ENCODE peak calls at places on chromosomes 5 and 9, in five cellular contexts. One of them, this sample, is unnamed.

GRCh38 chr5:76715484-76715733 is 517 bp upstream of the F2R start:
- DNase-seq in stimulated activated CD8-positive, alpha-beta memory T cell treated with anti-CD3 and anti-CD28 coated beads, Interleukin-2, amount 100 ng/mL, for 1 hour: no peak
- DNase-seq in globus pallidus: no peak
- DNase-seq in astrocyte of the spinal cord: no peak
- DNase-seq in psoas muscle: no peak
- DNase-seq in this sample: no peak

GRCh38 chr5:73370620-73371583 is 77.7 kb downstream of the FOXD1 start:
- DNase-seq in stimulated activated CD8-positive, alpha-beta memory T cell treated with anti-CD3 and anti-CD28 coated beads, Interleukin-2, amount 100 ng/mL, for 1 hour: no peak
- DNase-seq in globus pallidus: no peak
- DNase-seq in astrocyte of the spinal cord: peak; percentile 93
- DNase-seq in psoas muscle: no peak
- DNase-seq in this sample: no peak

GRCh38 chr9:130478731-130479575 is 34.2 kb downstream of the ASS1 start:
- DNase-seq in astrocyte of the spinal cord: no peak
- DNase-seq in psoas muscle: no peak
- DNase-seq in globus pallidus: no peak
- DNase-seq in stimulated activated CD8-positive, alpha-beta memory T cell treated with anti-CD3 and anti-CD28 coated beads, Interleukin-2, amount 100 ng/mL, for 1 hour: no peak
- DNase-seq in this sample: no peak

GRCh38 chr5:72231989-72232703 is 87.9 kb downstream of the MRPS27 start:
- DNase-seq in astrocyte of the spinal cord: peak; percentile 73
- DNase-seq in psoas muscle: no peak
- DNase-seq in globus pallidus: no peak
- DNase-seq in stimulated activated CD8-positive, alpha-beta memory T cell treated with anti-CD3 and anti-CD28 coated beads, Interleukin-2, amount 100 ng/mL, for 1 hour: no peak
- DNase-seq in this sample: no peak

GRCh38 chr5:125232779-125233230 is 486.4 kb upstream of the ZNF608 start:
- DNase-seq in astrocyte of the spinal cord: peak; percentile 85
- DNase-seq in stimulated activated CD8-positive, alpha-beta memory T cell treated with anti-CD3 and anti-CD28 coated beads, Interleukin-2, amount 100 ng/mL, for 1 hour: no peak
- DNase-seq in globus pallidus: no peak
- DNase-seq in psoas muscle: no peak
- DNase-seq in this sample: no peak

GRCh38 chr9:75891277-75892167 is 1.0 kb downstream of the PCSK5 start:
- DNase-seq in astrocyte of the spinal cord: peak; percentile 55
- DNase-seq in globus pallidus: peak; percentile 35
- DNase-seq in psoas muscle: peak; percentile 57
- DNase-seq in stimulated activated CD8-positive, alpha-beta memory T cell treated with anti-CD3 and anti-CD28 coated beads, Interleukin-2, amount 100 ng/mL, for 1 hour: no peak
- DNase-seq in this sample: peak; percentile 47

GRCh38 chr9:85258823-85259370 is 482.9 kb downstream of the AGTPBP1 start:
- DNase-seq in astrocyte of the spinal cord: peak; percentile 78
- DNase-seq in globus pallidus: peak; percentile 87
- DNase-seq in stimulated activated CD8-positive, alpha-beta memory T cell treated with anti-CD3 and anti-CD28 coated beads, Interleukin-2, amount 100 ng/mL, for 1 hour: no peak
- DNase-seq in psoas muscle: peak; percentile 60
- DNase-seq in this sample: no peak

GRCh38 chr9:78261403-78262001 is 25.6 kb downstream of the CEP78 start:
- DNase-seq in astrocyte of the spinal cord: peak; percentile 46
- DNase-seq in psoas muscle: no peak
- DNase-seq in globus pallidus: peak; percentile 40
- DNase-seq in stimulated activated CD8-positive, alpha-beta memory T cell treated with anti-CD3 and anti-CD28 coated beads, Interleukin-2, amount 100 ng/mL, for 1 hour: no peak
- DNase-seq in this sample: no peak

GRCh38 chr5:59038169-59039002 is 455.5 kb downstream of the RAB3C start:
- DNase-seq in stimulated activated CD8-positive, alpha-beta memory T cell treated with anti-CD3 and anti-CD28 coated beads, Interleukin-2, amount 100 ng/mL, for 1 hour: no peak
- DNase-seq in astrocyte of the spinal cord: peak; percentile 27
- DNase-seq in psoas muscle: no peak
- DNase-seq in globus pallidus: no peak
- DNase-seq in this sample: no peak

GRCh38 chr9:15211160-15211993 is 95.6 kb downstream of the TTC39B start:
- DNase-seq in stimulated activated CD8-positive, alpha-beta memory T cell treated with anti-CD3 and anti-CD28 coated beads, Interleukin-2, amount 100 ng/mL, for 1 hour: peak; percentile 14
- DNase-seq in astrocyte of the spinal cord: peak; percentile 84
- DNase-seq in psoas muscle: no peak
- DNase-seq in globus pallidus: peak; percentile 66
- DNase-seq in this sample: peak; percentile 72

GRCh38 chr5:27619982-27620381 is 581.6 kb upstream of the CDH9 start:
- DNase-seq in astrocyte of the spinal cord: no peak
- DNase-seq in psoas muscle: no peak
- DNase-seq in stimulated activated CD8-positive, alpha-beta memory T cell treated with anti-CD3 and anti-CD28 coated beads, Interleukin-2, amount 100 ng/mL, for 1 hour: no peak
- DNase-seq in globus pallidus: no peak
- DNase-seq in this sample: no peak

GRCh38 chr9:113602126-113603119 is 138.9 kb downstream of the RGS3 start:
- DNase-seq in stimulated activated CD8-positive, alpha-beta memory T cell treated with anti-CD3 and anti-CD28 coated beads, Interleukin-2, amount 100 ng/mL, for 1 hour: no peak
- DNase-seq in globus pallidus: no peak
- DNase-seq in psoas muscle: peak; percentile 87
- DNase-seq in astrocyte of the spinal cord: peak; percentile 91
- DNase-seq in this sample: peak; percentile 81

GRCh38 chr9:93829271-93830223 is 125.6 kb downstream of the BARX1 start:
- DNase-seq in astrocyte of the spinal cord: no peak
- DNase-seq in globus pallidus: no peak
- DNase-seq in psoas muscle: peak; percentile 32
- DNase-seq in stimulated activated CD8-positive, alpha-beta memory T cell treated with anti-CD3 and anti-CD28 coated beads, Interleukin-2, amount 100 ng/mL, for 1 hour: no peak
- DNase-seq in this sample: no peak

GRCh38 chr5:37816883-37817282 is 23.0 kb downstream of the GDNF start:
- DNase-seq in globus pallidus: peak; percentile 93
- DNase-seq in astrocyte of the spinal cord: no peak
- DNase-seq in stimulated activated CD8-positive, alpha-beta memory T cell treated with anti-CD3 and anti-CD28 coated beads, Interleukin-2, amount 100 ng/mL, for 1 hour: no peak
- DNase-seq in psoas muscle: no peak
- DNase-seq in this sample: no peak

GRCh38 chr5:89421035-89421434 is 538.1 kb upstream of the MEF2C start:
- DNase-seq in astrocyte of the spinal cord: peak; percentile 60
- DNase-seq in stimulated activated CD8-positive, alpha-beta memory T cell treated with anti-CD3 and anti-CD28 coated beads, Interleukin-2, amount 100 ng/mL, for 1 hour: no peak
- DNase-seq in psoas muscle: no peak
- DNase-seq in globus pallidus: no peak
- DNase-seq in this sample: no peak

GRCh38 chr5:179146277-179146676 is 86.1 kb downstream of the ZNF354C start:
- DNase-seq in stimulated activated CD8-positive, alpha-beta memory T cell treated with anti-CD3 and anti-CD28 coated beads, Interleukin-2, amount 100 ng/mL, for 1 hour: no peak
- DNase-seq in psoas muscle: no peak
- DNase-seq in globus pallidus: no peak
- DNase-seq in astrocyte of the spinal cord: no peak
- DNase-seq in this sample: no peak

GRCh38 chr5:35826561-35826960 is 30.1 kb upstream of the IL7R start:
- DNase-seq in astrocyte of the spinal cord: no peak
- DNase-seq in globus pallidus: no peak
- DNase-seq in stimulated activated CD8-positive, alpha-beta memory T cell treated with anti-CD3 and anti-CD28 coated beads, Interleukin-2, amount 100 ng/mL, for 1 hour: no peak
- DNase-seq in psoas muscle: no peak
- DNase-seq in this sample: no peak

GRCh38 chr9:37966443-37967271 is 62.7 kb upstream of the SLC25A51 start:
- DNase-seq in astrocyte of the spinal cord: no peak
- DNase-seq in globus pallidus: no peak
- DNase-seq in psoas muscle: no peak
- DNase-seq in stimulated activated CD8-positive, alpha-beta memory T cell treated with anti-CD3 and anti-CD28 coated beads, Interleukin-2, amount 100 ng/mL, for 1 hour: no peak
- DNase-seq in this sample: no peak

GRCh38 chr9:88651682-88652633 is 117.0 kb downstream of the NXNL2 start:
- DNase-seq in psoas muscle: peak; percentile 90
- DNase-seq in globus pallidus: peak; percentile 20
- DNase-seq in stimulated activated CD8-positive, alpha-beta memory T cell treated with anti-CD3 and anti-CD28 coated beads, Interleukin-2, amount 100 ng/mL, for 1 hour: no peak
- DNase-seq in astrocyte of the spinal cord: peak; percentile 95
- DNase-seq in this sample: peak; percentile 96

GRCh38 chr5:132474131-132474723 is 16.3 kb downstream of the IRF1 start:
- DNase-seq in astrocyte of the spinal cord: no peak
- DNase-seq in psoas muscle: no peak
- DNase-seq in globus pallidus: no peak
- DNase-seq in stimulated activated CD8-positive, alpha-beta memory T cell treated with anti-CD3 and anti-CD28 coated beads, Interleukin-2, amount 100 ng/mL, for 1 hour: no peak
- DNase-seq in this sample: no peak

GRCh38 chr5:75277463-75277862 is 40.8 kb upstream of the ANKRD31 start:
- DNase-seq in stimulated activated CD8-positive, alpha-beta memory T cell treated with anti-CD3 and anti-CD28 coated beads, Interleukin-2, amount 100 ng/mL, for 1 hour: no peak
- DNase-seq in astrocyte of the spinal cord: no peak
- DNase-seq in psoas muscle: no peak
- DNase-seq in globus pallidus: no peak
- DNase-seq in this sample: no peak

GRCh38 chr9:99489043-99489378 is 266.9 kb downstream of the SEC61B start:
- DNase-seq in psoas muscle: no peak
- DNase-seq in astrocyte of the spinal cord: peak; percentile 32
- DNase-seq in stimulated activated CD8-positive, alpha-beta memory T cell treated with anti-CD3 and anti-CD28 coated beads, Interleukin-2, amount 100 ng/mL, for 1 hour: no peak
- DNase-seq in globus pallidus: no peak
- DNase-seq in this sample: no peak

GRCh38 chr5:130705368-130705767 is 459.7 kb downstream of the HINT1 start:
- DNase-seq in stimulated activated CD8-positive, alpha-beta memory T cell treated with anti-CD3 and anti-CD28 coated beads, Interleukin-2, amount 100 ng/mL, for 1 hour: no peak
- DNase-seq in astrocyte of the spinal cord: no peak
- DNase-seq in psoas muscle: no peak
- DNase-seq in globus pallidus: no peak
- DNase-seq in this sample: no peak